ENCODE peak calls at places on chromosomes 4 and X, in seven cellular contexts. One of them, this sample, is unnamed.

GRCh38 chrX:54495814-54496516 is at the start of gene FGD1:
- DNase-seq in posterior cingulate gyrus: peak
- DNase-seq in ACHN: peak
- DNase-seq in stomach: peak
- DNase-seq in mesendoderm: peak
- DNase-seq in stromal cell of bone marrow: peak
- DNase-seq in KBM-7: peak
- DNase-seq in this sample: peak

GRCh38 chrX:129793604-129794191 is 13.9 kb downstream of the SASH3 start:
- DNase-seq in ACHN: no peak
- DNase-seq in posterior cingulate gyrus: no peak
- DNase-seq in stomach: no peak
- DNase-seq in KBM-7: no peak
- DNase-seq in mesendoderm: no peak
- DNase-seq in stromal cell of bone marrow: no peak
- DNase-seq in this sample: no peak

GRCh38 chr4:83269256-83269655 is 15.3 kb downstream of the COQ2 start:
- DNase-seq in ACHN: no peak
- DNase-seq in stomach: no peak
- DNase-seq in stromal cell of bone marrow: no peak
- DNase-seq in posterior cingulate gyrus: no peak
- DNase-seq in KBM-7: no peak
- DNase-seq in mesendoderm: no peak
- DNase-seq in this sample: no peak

GRCh38 chr4:2365054-2365912 is 53.2 kb downstream of the ZFYVE28 start:
- DNase-seq in stromal cell of bone marrow: no peak
- DNase-seq in ACHN: no peak
- DNase-seq in stomach: no peak
- DNase-seq in mesendoderm: no peak
- DNase-seq in KBM-7: no peak
- DNase-seq in posterior cingulate gyrus: no peak
- DNase-seq in this sample: no peak

GRCh38 chr4:123826896-123827295 is 430.3 kb downstream of the SPRY1 start:
- DNase-seq in posterior cingulate gyrus: no peak
- DNase-seq in KBM-7: no peak
- DNase-seq in stomach: no peak
- DNase-seq in mesendoderm: no peak
- DNase-seq in ACHN: no peak
- DNase-seq in stromal cell of bone marrow: no peak
- DNase-seq in this sample: no peak

GRCh38 chrX:103585421-103586313 is at the start of gene TCEAL4:
- DNase-seq in ACHN: peak
- DNase-seq in KBM-7: peak
- DNase-seq in stomach: peak
- DNase-seq in mesendoderm: peak
- DNase-seq in posterior cingulate gyrus: peak
- DNase-seq in stromal cell of bone marrow: no peak
- DNase-seq in this sample: peak

GRCh38 chrX:1453951-1454785 is 1.5 kb upstream of the ASMTL start:
- DNase-seq in KBM-7: peak
- DNase-seq in stromal cell of bone marrow: peak
- DNase-seq in ACHN: peak
- DNase-seq in stomach: peak
- DNase-seq in mesendoderm: peak
- DNase-seq in posterior cingulate gyrus: peak
- DNase-seq in this sample: peak

GRCh38 chr4:35080799-35081198 is 1163.5 kb downstream of the ARAP2 start:
- DNase-seq in stomach: no peak
- DNase-seq in KBM-7: no peak
- DNase-seq in stromal cell of bone marrow: no peak
- DNase-seq in ACHN: no peak
- DNase-seq in mesendoderm: no peak
- DNase-seq in posterior cingulate gyrus: no peak
- DNase-seq in this sample: no peak

GRCh38 chr4:89270792-89271191 is 36.8 kb downstream of the GPRIN3 start:
- DNase-seq in stomach: no peak
- DNase-seq in KBM-7: no peak
- DNase-seq in posterior cingulate gyrus: no peak
- DNase-seq in mesendoderm: no peak
- DNase-seq in stromal cell of bone marrow: no peak
- DNase-seq in ACHN: no peak
- DNase-seq in this sample: no peak

GRCh38 chr4:168306476-168306875 is 12.1 kb downstream of the DDX60 start:
- DNase-seq in stromal cell of bone marrow: no peak
- DNase-seq in stomach: no peak
- DNase-seq in posterior cingulate gyrus: no peak
- DNase-seq in mesendoderm: no peak
- DNase-seq in KBM-7: no peak
- DNase-seq in ACHN: no peak
- DNase-seq in this sample: no peak

GRCh38 chr4:146222313-146222712 is 8.0 kb downstream of the REELD1 start:
- DNase-seq in stromal cell of bone marrow: no peak
- DNase-seq in mesendoderm: peak
- DNase-seq in KBM-7: no peak
- DNase-seq in ACHN: peak
- DNase-seq in posterior cingulate gyrus: no peak
- DNase-seq in stomach: no peak
- DNase-seq in this sample: no peak

GRCh38 chrX:115260330-115260729 is 26.4 kb upstream of the LRCH2 start:
- DNase-seq in posterior cingulate gyrus: no peak
- DNase-seq in stomach: no peak
- DNase-seq in mesendoderm: no peak
- DNase-seq in stromal cell of bone marrow: no peak
- DNase-seq in KBM-7: no peak
- DNase-seq in ACHN: no peak
- DNase-seq in this sample: no peak

GRCh38 chr4:3229328-3229727 is 19.6 kb upstream of the MSANTD1 start:
- DNase-seq in posterior cingulate gyrus: no peak
- DNase-seq in stromal cell of bone marrow: no peak
- DNase-seq in ACHN: no peak
- DNase-seq in KBM-7: no peak
- DNase-seq in mesendoderm: no peak
- DNase-seq in stomach: no peak
- DNase-seq in this sample: no peak

GRCh38 chrX:10597871-10598270 is 22.5 kb downstream of the MID1 start:
- DNase-seq in mesendoderm: peak
- DNase-seq in stromal cell of bone marrow: no peak
- DNase-seq in KBM-7: peak
- DNase-seq in posterior cingulate gyrus: peak
- DNase-seq in ACHN: peak
- DNase-seq in stomach: no peak
- DNase-seq in this sample: no peak

GRCh38 chr4:26766142-26766541 is 94.5 kb upstream of the STIM2 start:
- DNase-seq in stromal cell of bone marrow: no peak
- DNase-seq in KBM-7: no peak
- DNase-seq in posterior cingulate gyrus: no peak
- DNase-seq in stomach: no peak
- DNase-seq in ACHN: no peak
- DNase-seq in mesendoderm: no peak
- DNase-seq in this sample: no peak

GRCh38 chrX:117957128-117957527 is 159.5 kb downstream of the KLHL13 start:
- DNase-seq in ACHN: no peak
- DNase-seq in mesendoderm: no peak
- DNase-seq in posterior cingulate gyrus: no peak
- DNase-seq in KBM-7: no peak
- DNase-seq in stomach: no peak
- DNase-seq in stromal cell of bone marrow: no peak
- DNase-seq in this sample: no peak

GRCh38 chr4:168384437-168385141 is 66.0 kb upstream of the DDX60 start:
- DNase-seq in posterior cingulate gyrus: no peak
- DNase-seq in stromal cell of bone marrow: no peak
- DNase-seq in KBM-7: no peak
- DNase-seq in ACHN: no peak
- DNase-seq in mesendoderm: no peak
- DNase-seq in stomach: peak
- DNase-seq in this sample: no peak

GRCh38 chrX:54048413-54048812 is 4.1 kb upstream of the PHF8 start:
- DNase-seq in posterior cingulate gyrus: no peak
- DNase-seq in mesendoderm: no peak
- DNase-seq in stromal cell of bone marrow: no peak
- DNase-seq in ACHN: no peak
- DNase-seq in stomach: no peak
- DNase-seq in KBM-7: no peak
- DNase-seq in this sample: peak

GRCh38 chr4:184473515-184474260 is 662 bp downstream of the IRF2 start:
- DNase-seq in ACHN: peak
- DNase-seq in mesendoderm: peak
- DNase-seq in stomach: peak
- DNase-seq in KBM-7: peak
- DNase-seq in stromal cell of bone marrow: no peak
- DNase-seq in posterior cingulate gyrus: peak
- DNase-seq in this sample: no peak